ENCODE peak calls at places on chromosome 5, in six cellular contexts. P is stimulated activated CD8-positive, alpha-beta memory T cell treated with anti-CD3 and anti-CD28 coated beads, Interleukin-2, amount 100 ng/mL, for 48 hours; U is T-helper 2 cell; G is A172; I is SW480; A is fibroblast of lung. K is an unnamed sample.

GRCh38 chr5:146410272-146410671 is 36.9 kb upstream of the TCERG1 start:
- DNase-seq in U (no peak), A (no peak), G (no peak), P (no peak), I (no peak), K (no peak)

GRCh38 chr5:127564002-127564769 is 46.7 kb downstream of the PRRC1 start:
- DNase-seq in I (peak), A (peak), G (peak), U (no peak), P (no peak), K (peak)

GRCh38 chr5:59819806-59820205 is 73.7 kb downstream of the PDE4D start:
- DNase-seq in I (no peak), U (no peak), P (no peak), G (no peak), A (peak), K (no peak)

GRCh38 chr5:82204567-82204966 is 73.6 kb downstream of the RPS23 start:
- DNase-seq in P (no peak), I (no peak), U (no peak), G (no peak), A (no peak), K (no peak)

GRCh38 chr5:57690724-57691123 is 208.1 kb upstream of the ACTBL2 start:
- DNase-seq in A (no peak), I (no peak), G (no peak), P (no peak), U (no peak), K (no peak)

GRCh38 chr5:14503681-14504331 is 77.8 kb upstream of the OTULINL start:
- DNase-seq in G (no peak), A (no peak), I (no peak), U (no peak), P (no peak), K (no peak)

GRCh38 chr5:81313278-81313677 is 11.9 kb downstream of the ZCCHC9 start:
- DNase-seq in I (no peak), P (no peak), G (no peak), U (no peak), A (no peak), K (no peak)

GRCh38 chr5:157476699-157477408 is 16.8 kb downstream of the NIPAL4 start:
- DNase-seq in U (no peak), A (peak), G (peak), I (peak), P (no peak), K (peak)

GRCh38 chr5:138938526-138938925 is 63.4 kb upstream of the LRRTM2 start:
- DNase-seq in I (no peak), U (no peak), P (no peak), G (no peak), A (no peak), K (no peak)

GRCh38 chr5:15463231-15463630 is 36.7 kb upstream of the FBXL7 start:
- DNase-seq in G (peak), U (no peak), P (no peak), I (peak), A (peak), K (no peak)

GRCh38 chr5:132099905-132100304 is 26.3 kb downstream of the CSF2 start:
- DNase-seq in U (no peak), A (no peak), P (no peak), G (no peak), I (no peak), K (no peak)

GRCh38 chr5:14144586-14145355 is 1.6 kb downstream of the TRIO start:
- DNase-seq in P (no peak), A (peak), U (no peak), I (peak), G (peak), K (no peak)

GRCh38 chr5:178870411-178870810 is 10.7 kb downstream of the ZNF354B start:
- DNase-seq in I (no peak), G (no peak), A (no peak), P (no peak), U (no peak), K (no peak)

GRCh38 chr5:5373351-5374033 is 49.0 kb upstream of the ICE1 start:
- DNase-seq in U (no peak), P (no peak), I (no peak), A (peak), G (no peak), K (no peak)

GRCh38 chr5:101424530-101425175 is 521.6 kb upstream of the ST8SIA4 start:
- DNase-seq in P (no peak), G (peak), U (no peak), I (no peak), A (peak), K (no peak)

GRCh38 chr5:158943569-158943968 is 156.1 kb downstream of the EBF1 start:
- DNase-seq in P (no peak), A (no peak), I (no peak), U (no peak), G (peak), K (no peak)

GRCh38 chr5:36584009-36584875 is 22.2 kb upstream of the SLC1A3 start:
- DNase-seq in P (no peak), U (no peak), G (no peak), A (no peak), I (no peak), K (no peak)

GRCh38 chr5:154583545-154584168 is 105.6 kb upstream of the HAND1 start:
- DNase-seq in A (no peak), P (no peak), U (no peak), I (peak), G (peak), K (no peak)

GRCh38 chr5:100902406-100903035 is 561 bp downstream of the ST8SIA4 start:
- DNase-seq in I (no peak), U (no peak), G (no peak), P (no peak), A (no peak), K (no peak)

GRCh38 chr5:82584631-82585030 is 306.5 kb upstream of the RPS23 start:
- DNase-seq in P (no peak), G (no peak), I (no peak), A (no peak), U (no peak), K (peak)

GRCh38 chr5:176789873-176790615 is 20.3 kb upstream of the UNC5A start:
- DNase-seq in A (no peak), P (no peak), U (no peak), I (peak), G (peak), K (no peak)

GRCh38 chr5:41408676-41409443 is 101.5 kb downstream of the PLCXD3 start:
- DNase-seq in U (no peak), A (peak), P (no peak), G (peak), I (no peak), K (no peak)

K was measured in HepG2.